ENCODE peak calls at places on chromosomes 13 and 19, in four cellular contexts. X is stimulated activated CD8-positive, alpha-beta memory T cell treated with anti-CD3 and anti-CD28 coated beads, Interleukin-7, amount 100 ng/mL, for 4 hours; V is activated naive CD4-positive, alpha-beta T cell treated with anti-CD3 and anti-CD28 coated beads, Interleukin-2, amount 10 ng/mL, durations not matched to agents 7 days and 5 days; L is GM23338. H is an unnamed sample.

GRCh38 chr19:24065243-24065642 is 21.7 kb upstream of the ZNF254 start:
- DNase-seq in X (no peak), V (no peak), L (no peak), H (no peak)

GRCh38 chr13:76307157-76307556 is 579.0 kb downstream of the KCTD12 start:
- DNase-seq in L (no peak), V (no peak), X (no peak), H (no peak)

GRCh38 chr13:59666504-59666903 is 497.2 kb downstream of the DIAPH3 start:
- DNase-seq in V (no peak), X (no peak), L (no peak), H (no peak)

GRCh38 chr13:26051231-26052135 is at the start of gene SHISA2:
- DNase-seq in V (peak; percentile 44), L (peak; percentile 82), X (peak; percentile 46), H (peak; percentile 77)

GRCh38 chr13:111561091-111561778 is 240.8 kb downstream of the TEX29 start:
- DNase-seq in V (no peak), X (no peak), L (no peak), H (no peak)

GRCh38 chr13:97226788-97227627 is 4.9 kb downstream of the MBNL2 start:
- DNase-seq in X (peak; percentile 16), V (peak; percentile 53), L (peak; percentile 80), H (no peak)

GRCh38 chr19:42095814-42096230 is 19.9 kb downstream of the ZNF574 start:
- DNase-seq in X (no peak), V (no peak), L (peak; percentile 95), H (no peak)

GRCh38 chr13:47829684-47830083 is 171.4 kb downstream of the SUCLA2 start:
- DNase-seq in X (no peak), L (no peak), V (no peak), H (no peak)

GRCh38 chr13:59360108-59360507 is 803.6 kb downstream of the DIAPH3 start:
- DNase-seq in V (no peak), L (peak; percentile 13), X (no peak), H (no peak)

GRCh38 chr13:100547805-100548204 is 40.8 kb downstream of the GGACT start:
- DNase-seq in V (no peak), L (no peak), X (no peak), H (no peak)

GRCh38 chr19:13437919-13438618 is 68.2 kb downstream of the CACNA1A start:
- DNase-seq in L (no peak), V (no peak), X (no peak), H (no peak)

GRCh38 chr19:1259873-1260748 is 9.0 kb upstream of the CIRBP start:
- DNase-seq in L (no peak), X (peak; percentile 54), V (peak; percentile 72), H (no peak)

GRCh38 chr19:47247308-47247990 is 8.9 kb upstream of the CCDC9 start:
- DNase-seq in L (peak; percentile 86), X (peak; percentile 63), V (peak; percentile 86), H (peak; percentile 76)

GRCh38 chr13:98664510-98664909 is 87.6 kb upstream of the STK24 start:
- DNase-seq in X (no peak), V (no peak), L (no peak), H (no peak)

GRCh38 chr19:403221-404036 is 5.5 kb downstream of the C2CD4C start:
- DNase-seq in L (no peak), V (no peak), X (no peak), H (no peak)

GRCh38 chr19:956747-957451 is 27.2 kb upstream of the WDR18 start:
- DNase-seq in X (no peak), V (no peak), L (peak; percentile 60), H (no peak)

GRCh38 chr19:55580628-55581144 is at the start of gene ZNF579:
- DNase-seq in V (peak; percentile 83), X (peak; percentile 60), L (peak; percentile 95), H (peak; percentile 90)

GRCh38 chr13:110187501-110188161 is 119.3 kb downstream of the COL4A1 start:
- DNase-seq in X (no peak), V (no peak), L (no peak), H (no peak)

GRCh38 chr13:19069684-19070397 is 111.8 kb downstream of the TUBA3C start:
- DNase-seq in X (no peak), V (no peak), L (no peak), H (no peak)

GRCh38 chr13:112510002-112510780 is 77.8 kb downstream of the TUBGCP3 start:
- DNase-seq in X (no peak), L (peak; percentile 95), V (no peak), H (peak; percentile 71)

GRCh38 chr13:61370520-61370919 is 45.1 kb downstream of the PCDH20 start:
- DNase-seq in L (no peak), X (no peak), V (no peak), H (no peak)

GRCh38 chr19:41545547-41545946 is 30.4 kb upstream of the CEACAM21 start:
- DNase-seq in V (peak; percentile 57), L (no peak), X (no peak), H (no peak)

H was measured in D341Med.